ENCODE peak calls at places on chromosomes 6 and 20, in ten cellular contexts. N, H, Z, Q, K, Y, J, A, G and F are unnamed samples.

GRCh38 chr6:45574885-45575284 is 197.2 kb upstream of the SUPT3H start:
- DNase-seq in N (no peak), H (no peak), Z (no peak), Q (no peak), K (peak), Y (no peak), J (no peak), A (no peak), G (no peak), F (no peak)

GRCh38 chr6:95866732-95867131 is 149.0 kb upstream of the FUT9 start:
- DNase-seq in N (peak), H (no peak), Z (no peak), Q (no peak), K (no peak), Y (peak), J (no peak), A (peak), G (no peak), F (no peak)

GRCh38 chr6:165439928-165440554 is 130.6 kb upstream of the C6orf118 start:
- DNase-seq in N (peak), H (no peak), Z (no peak), Q (no peak), K (peak), Y (no peak), J (no peak), A (peak), G (no peak), F (no peak)

GRCh38 chr20:17579369-17580039 is 9.6 kb downstream of the DSTN start:
- DNase-seq in N (no peak), H (no peak), Z (no peak), Q (no peak), K (no peak), Y (no peak), J (no peak), A (no peak), G (no peak), F (no peak)

GRCh38 chr20:50230184-50230583 is 39.6 kb downstream of the CEBPB start:
- DNase-seq in N (no peak), H (no peak), Z (no peak), Q (no peak), K (no peak), Y (no peak), J (no peak), A (no peak), G (no peak), F (no peak)

GRCh38 chr6:157107571-157107914 is 215.8 kb downstream of the TMEM242 start:
- DNase-seq in N (no peak), H (no peak), Z (no peak), Q (no peak), K (no peak), Y (no peak), J (no peak), A (no peak), G (no peak), F (no peak)

GRCh38 chr6:130517444-130517931 is 151.7 kb downstream of the TMEM200A start:
- DNase-seq in N (no peak), H (no peak), Z (no peak), Q (no peak), K (no peak), Y (no peak), J (no peak), A (no peak), G (no peak), F (no peak)

GRCh38 chr6:2952557-2953095 is 18.7 kb downstream of the SERPINB6 start:
- DNase-seq in N (peak), H (peak), Z (peak), Q (no peak), K (peak), Y (peak), J (peak), A (peak), G (peak), F (peak)

GRCh38 chr20:61128701-61129655 is 123.1 kb upstream of the CDH4 start:
- DNase-seq in N (no peak), H (no peak), Z (no peak), Q (no peak), K (no peak), Y (no peak), J (no peak), A (no peak), G (no peak), F (no peak)

GRCh38 chr6:34067814-34068213 is 78.1 kb downstream of the GRM4 start:
- DNase-seq in N (no peak), H (no peak), Z (no peak), Q (peak), K (no peak), Y (no peak), J (no peak), A (no peak), G (no peak), F (no peak)

GRCh38 chr6:148720897-148721296 is 25.9 kb upstream of the UST start:
- DNase-seq in N (no peak), H (no peak), Z (no peak), Q (no peak), K (no peak), Y (no peak), J (no peak), A (no peak), G (no peak), F (no peak)

GRCh38 chr6:161021978-161022743 is 30.6 kb downstream of the MAP3K4 start:
- DNase-seq in N (no peak), H (no peak), Z (no peak), Q (no peak), K (no peak), Y (no peak), J (no peak), A (no peak), G (no peak), F (no peak)

GRCh38 chr6:72894091-72894490 is 272.2 kb downstream of the KCNQ5 start:
- DNase-seq in N (no peak), H (no peak), Z (no peak), Q (no peak), K (no peak), Y (no peak), J (no peak), A (no peak), G (no peak), F (no peak)

GRCh38 chr6:117795234-117795633 is 111.8 kb upstream of the SLC35F1 start:
- DNase-seq in N (no peak), H (no peak), Z (no peak), Q (no peak), K (peak), Y (no peak), J (no peak), A (no peak), G (no peak), F (no peak)

GRCh38 chr20:50277064-50277415 is 86.4 kb downstream of the CEBPB start:
- DNase-seq in N (no peak), H (no peak), Z (no peak), Q (no peak), K (no peak), Y (no peak), J (no peak), A (no peak), G (no peak), F (no peak)

GRCh38 chr6:139764498-139764986 is 390.1 kb upstream of the CITED2 start:
- DNase-seq in N (no peak), H (no peak), Z (no peak), Q (no peak), K (peak), Y (no peak), J (no peak), A (no peak), G (no peak), F (no peak)

GRCh38 chr20:34984756-34985261 is 29.1 kb downstream of the MYH7B start:
- DNase-seq in N (no peak), H (peak), Z (no peak), Q (no peak), K (no peak), Y (no peak), J (no peak), A (no peak), G (no peak), F (no peak)

GRCh38 chr20:38748863-38749153 is 548 bp downstream of the ACTR5 start:
- DNase-seq in N (peak), H (no peak), Z (no peak), Q (peak), K (no peak), Y (no peak), J (peak), A (peak), G (peak), F (no peak)

GRCh38 chr6:84798257-84798656 is 33.9 kb upstream of the TBX18 start:
- DNase-seq in N (no peak), H (no peak), Z (no peak), Q (no peak), K (no peak), Y (no peak), J (no peak), A (no peak), G (no peak), F (no peak)

GRCh38 chr6:14118444-14118843 is 872 bp downstream of the CD83 start:
- DNase-seq in N (no peak), H (no peak), Z (no peak), Q (no peak), K (no peak), Y (no peak), J (no peak), A (no peak), G (no peak), F (no peak)

GRCh38 chr20:62794007-62794724 is 2.1 kb upstream of the MRGBP start:
- DNase-seq in N (peak), H (peak), Z (peak), Q (peak), K (peak), Y (peak), J (peak), A (peak), G (peak), F (peak)

GRCh38 chr20:41004561-41005360 is 23.9 kb upstream of the TOP1 start:
- DNase-seq in N (no peak), H (no peak), Z (no peak), Q (no peak), K (no peak), Y (no peak), J (no peak), A (no peak), G (no peak), F (no peak)

GRCh38 chr6:46325561-46326525 is 155.1 kb upstream of the ENPP5 start:
- DNase-seq in N (peak), H (no peak), Z (no peak), Q (no peak), K (no peak), Y (no peak), J (no peak), A (peak), G (no peak), F (no peak)